ENCODE peak calls at places on chromosomes 6 and 20, in five cellular contexts. One of them, this sample, is unnamed.

GRCh38 chr6:24721461-24722215 is 2.7 kb upstream of the C6orf62 start:
- DNase-seq in sigmoid colon: no peak
- DNase-seq in ascending aorta: no peak
- DNase-seq in PC-3: no peak
- DNase-seq in lung: no peak
- DNase-seq in this sample: peak; percentile 88

GRCh38 chr20:53940883-53941546 is 129.4 kb downstream of the BCAS1 start:
- DNase-seq in sigmoid colon: no peak
- DNase-seq in ascending aorta: no peak
- DNase-seq in PC-3: peak; percentile 91
- DNase-seq in lung: no peak
- DNase-seq in this sample: no peak

GRCh38 chr6:20644667-20645370 is 110.6 kb downstream of the CDKAL1 start:
- DNase-seq in sigmoid colon: no peak
- DNase-seq in ascending aorta: no peak
- DNase-seq in PC-3: no peak
- DNase-seq in lung: no peak
- DNase-seq in this sample: no peak

GRCh38 chr6:47203968-47204611 is 105.6 kb downstream of the TNFRSF21 start:
- DNase-seq in sigmoid colon: no peak
- DNase-seq in ascending aorta: no peak
- DNase-seq in PC-3: no peak
- DNase-seq in lung: no peak
- DNase-seq in this sample: no peak

GRCh38 chr20:49483706-49484101 is 1.2 kb upstream of the KCNB1 start:
- DNase-seq in sigmoid colon: no peak
- DNase-seq in ascending aorta: no peak
- DNase-seq in PC-3: no peak
- DNase-seq in lung: no peak
- DNase-seq in this sample: no peak

GRCh38 chr6:167930300-167930699 is 67.2 kb upstream of the KIF25 start:
- DNase-seq in sigmoid colon: no peak
- DNase-seq in ascending aorta: no peak
- DNase-seq in PC-3: peak; percentile 80
- DNase-seq in lung: no peak
- DNase-seq in this sample: no peak

GRCh38 chr6:24720131-24720603 is 1.2 kb upstream of the C6orf62 start:
- DNase-seq in sigmoid colon: peak; percentile 84
- DNase-seq in ascending aorta: no peak
- DNase-seq in PC-3: peak; percentile 32
- DNase-seq in lung: peak; percentile 61
- DNase-seq in this sample: peak; percentile 12

GRCh38 chr6:26105109-26105730 is 18.0 kb downstream of the HFE start:
- DNase-seq in sigmoid colon: no peak
- DNase-seq in ascending aorta: no peak
- DNase-seq in PC-3: no peak
- DNase-seq in lung: no peak
- DNase-seq in this sample: no peak

GRCh38 chr6:26571592-26572296 is 25.0 kb upstream of the ABT1 start:
- DNase-seq in sigmoid colon: no peak
- DNase-seq in ascending aorta: no peak
- DNase-seq in PC-3: peak; percentile 97
- DNase-seq in lung: no peak
- DNase-seq in this sample: peak; percentile 42

GRCh38 chr20:10430704-10431103 is 3.3 kb downstream of the MKKS start:
- DNase-seq in sigmoid colon: no peak
- DNase-seq in ascending aorta: no peak
- DNase-seq in PC-3: no peak
- DNase-seq in lung: no peak
- DNase-seq in this sample: no peak

GRCh38 chr20:62755817-62756724 is 40.2 kb upstream of the MRGBP start:
- DNase-seq in sigmoid colon: no peak
- DNase-seq in ascending aorta: no peak
- DNase-seq in PC-3: no peak
- DNase-seq in lung: no peak
- DNase-seq in this sample: no peak

GRCh38 chr6:139711714-139712585 is 337.5 kb upstream of the CITED2 start:
- DNase-seq in sigmoid colon: no peak
- DNase-seq in ascending aorta: no peak
- DNase-seq in PC-3: peak; percentile 37
- DNase-seq in lung: no peak
- DNase-seq in this sample: no peak

GRCh38 chr6:152952866-152953509 is 29.9 kb downstream of the FBXO5 start:
- DNase-seq in sigmoid colon: no peak
- DNase-seq in ascending aorta: no peak
- DNase-seq in PC-3: peak; percentile 65
- DNase-seq in lung: no peak
- DNase-seq in this sample: no peak

GRCh38 chr6:149484733-149485700 is at the start of gene ZC3H12D:
- DNase-seq in sigmoid colon: peak; percentile 68
- DNase-seq in ascending aorta: peak; percentile 28
- DNase-seq in PC-3: peak; percentile 47
- DNase-seq in lung: no peak
- DNase-seq in this sample: no peak

GRCh38 chr6:105102186-105102585 is 77.6 kb downstream of the POPDC3 start:
- DNase-seq in sigmoid colon: no peak
- DNase-seq in ascending aorta: no peak
- DNase-seq in PC-3: no peak
- DNase-seq in lung: no peak
- DNase-seq in this sample: no peak

GRCh38 chr6:99334526-99335127 is 14.8 kb downstream of the FAXC start:
- DNase-seq in sigmoid colon: no peak
- DNase-seq in ascending aorta: no peak
- DNase-seq in PC-3: peak; percentile 64
- DNase-seq in lung: no peak
- DNase-seq in this sample: peak; percentile 28

GRCh38 chr6:94562846-94563245 is 1014.5 kb upstream of the MANEA start:
- DNase-seq in sigmoid colon: no peak
- DNase-seq in ascending aorta: no peak
- DNase-seq in PC-3: no peak
- DNase-seq in lung: no peak
- DNase-seq in this sample: no peak

DNA sequence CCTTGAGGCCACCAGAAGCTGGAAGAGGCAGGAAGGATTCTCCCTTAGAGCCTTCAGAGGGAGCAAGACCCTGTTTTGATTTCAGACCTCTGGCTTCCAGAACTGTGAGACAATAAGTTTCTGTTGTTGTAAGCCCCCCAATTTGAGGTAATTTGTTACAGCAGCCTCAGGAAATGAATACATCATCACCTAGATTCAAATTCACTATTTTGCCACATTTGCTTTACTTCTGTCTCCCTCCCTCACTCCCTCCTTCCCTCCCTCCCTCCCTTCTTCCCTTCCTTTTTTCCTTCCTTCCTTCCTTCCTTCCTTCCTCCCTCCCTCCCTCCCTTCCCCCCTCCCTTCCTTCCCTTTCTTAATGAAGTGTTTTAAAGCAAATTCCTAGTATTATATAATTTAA is 58.1 kb upstream of the KIF13A start:
- DNase-seq in sigmoid colon: no peak
- DNase-seq in ascending aorta: no peak
- DNase-seq in PC-3: no peak
- DNase-seq in lung: no peak
- DNase-seq in this sample: no peak
- TF ChIP-seq CTCF in sigmoid colon: no peak
- TF ChIP-seq CTCF in ascending aorta: no peak
- TF ChIP-seq CTCF in PC-3: no peak
- TF ChIP-seq CTCF in lung: no peak
- TF ChIP-seq CTCF in this sample: no peak

GRCh38 chr6:89022747-89023289 is 57.7 kb upstream of the PNRC1 start:
- DNase-seq in sigmoid colon: no peak
- DNase-seq in ascending aorta: no peak
- DNase-seq in PC-3: peak; percentile 55
- DNase-seq in lung: no peak
- DNase-seq in this sample: peak; percentile 39
- H3K4me1 ChIP-seq in sigmoid colon: peaks cover 42% of the 10 kb centered on the region
- H3K4me1 ChIP-seq in ascending aorta: peaks cover 33% of the 10 kb centered on the region
- H3K4me1 ChIP-seq in PC-3: peaks cover 6% of the 10 kb centered on the region
- H3K4me1 ChIP-seq in lung: peaks cover 15% of the 10 kb centered on the region
- H3K4me1 ChIP-seq in this sample: peaks cover 6% of the 10 kb centered on the region

DNA sequence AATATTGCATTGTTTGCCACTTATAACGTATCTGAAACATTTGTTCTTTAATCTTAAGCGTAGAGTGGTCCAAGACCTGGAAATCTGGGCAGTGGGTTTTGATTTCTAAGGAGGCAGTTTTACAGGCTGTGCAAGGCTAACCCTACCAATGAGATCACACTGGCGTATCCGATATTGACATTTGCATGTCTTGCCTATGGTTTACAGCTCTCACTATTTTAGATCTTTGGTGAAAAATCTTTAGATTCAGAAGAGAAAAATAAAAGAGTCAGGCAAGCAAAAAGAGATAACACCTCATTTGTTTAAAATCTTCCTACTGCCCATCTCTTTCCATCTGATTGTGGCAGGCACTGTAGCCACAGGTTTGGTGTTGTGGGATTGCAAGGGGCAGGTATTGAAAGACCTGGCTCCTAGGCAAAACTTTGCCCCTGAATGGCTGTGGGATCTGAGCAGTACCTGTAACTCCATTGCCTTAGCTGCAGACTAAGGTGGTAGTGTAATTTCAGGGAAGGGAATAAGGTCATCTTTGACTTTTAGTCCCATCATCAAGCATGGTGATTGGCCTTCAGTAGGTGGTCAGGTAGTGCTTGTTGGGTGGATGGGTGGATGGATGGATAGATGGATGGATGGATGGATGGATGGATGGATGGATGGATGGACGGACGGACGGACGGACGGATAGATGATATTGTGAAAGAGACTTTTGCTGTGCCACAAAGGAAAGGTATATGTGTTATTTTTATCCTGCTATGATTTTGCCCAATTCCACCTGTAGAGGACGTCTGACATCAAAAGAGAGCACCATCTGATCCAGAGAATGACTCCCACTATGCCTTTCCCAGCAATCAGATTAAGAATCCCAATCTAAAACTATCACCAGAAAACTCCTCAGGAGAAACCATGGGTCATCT is 1.9 kb downstream of the TNFAIP3 start:
- DNase-seq in sigmoid colon: no peak
- DNase-seq in ascending aorta: no peak
- DNase-seq in PC-3: peak; percentile 14
- DNase-seq in lung: no peak
- DNase-seq in this sample: no peak
- H3K4me3 ChIP-seq in sigmoid colon: peak overlapping the region; percentile 88
- H3K4me3 ChIP-seq in ascending aorta: peak overlapping the region; percentile 90
- H3K4me3 ChIP-seq in PC-3: peak overlapping the region; percentile 90
- H3K4me3 ChIP-seq in lung: peak overlapping the region; percentile 27
- H3K4me3 ChIP-seq in this sample: peak overlapping the region; percentile 87

GRCh38 chr6:19472850-19473249 is 364.3 kb upstream of the ID4 start:
- DNase-seq in sigmoid colon: no peak
- DNase-seq in ascending aorta: no peak
- DNase-seq in PC-3: peak; percentile 49
- DNase-seq in lung: no peak
- DNase-seq in this sample: no peak

GRCh38 chr6:19470333-19470732 is 366.8 kb upstream of the ID4 start:
- DNase-seq in sigmoid colon: no peak
- DNase-seq in ascending aorta: no peak
- DNase-seq in PC-3: no peak
- DNase-seq in lung: no peak
- DNase-seq in this sample: no peak

GRCh38 chr6:19477563-19477962 is 359.6 kb upstream of the ID4 start:
- DNase-seq in sigmoid colon: no peak
- DNase-seq in ascending aorta: no peak
- DNase-seq in PC-3: peak; percentile 85
- DNase-seq in lung: no peak
- DNase-seq in this sample: no peak

GRCh38 chr6:19472168-19472567 is 365.0 kb upstream of the ID4 start:
- DNase-seq in sigmoid colon: no peak
- DNase-seq in ascending aorta: no peak
- DNase-seq in PC-3: peak; percentile 99
- DNase-seq in lung: no peak
- DNase-seq in this sample: no peak
- TF ChIP-seq CTCF in sigmoid colon: no peak
- TF ChIP-seq CTCF in ascending aorta: no peak
- TF ChIP-seq CTCF in PC-3: no peak
- TF ChIP-seq CTCF in lung: no peak
- TF ChIP-seq CTCF in this sample: no peak

GRCh38 chr6:144338951-144339681 is 54.0 kb downstream of the UTRN start:
- DNase-seq in sigmoid colon: no peak
- DNase-seq in ascending aorta: no peak
- DNase-seq in PC-3: no peak
- DNase-seq in lung: no peak
- DNase-seq in this sample: no peak
- H3K4me1 ChIP-seq in sigmoid colon: peaks cover 19% of the 10 kb centered on the region
- H3K4me1 ChIP-seq in ascending aorta: peaks cover 36% of the 10 kb centered on the region
- H3K4me1 ChIP-seq in PC-3: peaks cover 20% of the 10 kb centered on the region
- H3K4me1 ChIP-seq in lung: peaks cover 27% of the 10 kb centered on the region
- H3K4me1 ChIP-seq in this sample: no peaks in the 10 kb centered on the region

DNA sequence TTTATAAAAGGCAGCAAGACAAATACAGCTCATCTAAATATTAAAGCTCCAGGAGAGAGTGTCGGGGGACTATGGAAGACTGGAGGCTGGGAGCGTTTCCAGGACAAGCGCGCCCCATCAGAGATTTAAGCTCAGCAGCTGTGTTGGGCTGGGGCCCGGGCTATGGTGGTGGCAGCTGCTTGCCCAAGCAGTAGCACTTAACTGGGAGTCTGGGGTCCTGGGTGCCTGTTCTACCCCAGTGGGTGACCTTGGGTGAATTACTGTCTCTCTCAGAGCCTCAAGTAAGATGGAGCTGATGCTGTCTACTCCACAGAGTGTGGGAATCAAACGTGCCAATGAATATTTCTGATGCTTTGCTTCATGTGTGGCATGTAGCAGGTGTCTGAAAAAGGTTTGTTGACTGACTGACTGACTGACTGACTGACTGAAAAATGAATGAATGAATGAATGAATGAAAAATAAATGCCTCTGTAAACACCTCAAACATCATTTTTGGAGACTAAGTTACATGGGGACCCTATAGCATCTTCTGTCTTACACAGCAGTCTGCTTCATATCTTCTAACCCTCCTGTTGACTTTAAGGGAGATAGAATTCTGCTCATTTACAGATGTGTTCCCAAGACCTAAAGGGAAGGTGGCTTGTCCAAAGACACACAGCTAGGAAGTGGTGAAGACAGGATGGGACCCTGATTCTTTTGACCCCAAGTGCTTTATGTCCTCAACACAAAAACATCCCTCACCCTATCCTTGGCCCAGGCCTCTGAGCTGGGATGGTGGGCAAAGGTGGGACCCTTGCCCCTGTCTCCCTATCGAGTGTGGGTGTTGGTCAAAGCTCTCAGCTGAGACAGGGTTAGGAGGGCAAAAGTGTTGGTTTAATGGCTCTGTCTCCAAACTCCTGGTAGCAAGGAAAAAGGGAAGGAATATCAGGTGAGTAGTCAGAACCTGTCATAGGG is 104.3 kb downstream of the TOX2 start:
- DNase-seq in sigmoid colon: peak; percentile 82
- DNase-seq in ascending aorta: no peak
- DNase-seq in PC-3: no peak
- DNase-seq in lung: no peak
- DNase-seq in this sample: no peak
- H3K4me3 ChIP-seq in sigmoid colon: peak overlapping the region; percentile 13
- H3K4me3 ChIP-seq in ascending aorta: no peak overlapping the region
- H3K4me3 ChIP-seq in PC-3: peak overlapping the region; percentile 42
- H3K4me3 ChIP-seq in lung: no peak overlapping the region
- H3K4me3 ChIP-seq in this sample: no peak overlapping the region

GRCh38 chr20:25668446-25668845 is 28.2 kb downstream of the ZNF337 start:
- DNase-seq in sigmoid colon: no peak
- DNase-seq in ascending aorta: no peak
- DNase-seq in PC-3: no peak
- DNase-seq in lung: no peak
- DNase-seq in this sample: no peak

GRCh38 chr20:25672659-25673058 is 24.0 kb downstream of the ZNF337 start:
- DNase-seq in sigmoid colon: no peak
- DNase-seq in ascending aorta: no peak
- DNase-seq in PC-3: no peak
- DNase-seq in lung: no peak
- DNase-seq in this sample: no peak

GRCh38 chr20:25675161-25675560 is 21.5 kb downstream of the ZNF337 start:
- DNase-seq in sigmoid colon: no peak
- DNase-seq in ascending aorta: no peak
- DNase-seq in PC-3: no peak
- DNase-seq in lung: no peak
- DNase-seq in this sample: no peak

GRCh38 chr20:25669826-25670422 is 26.7 kb downstream of the ZNF337 start:
- DNase-seq in sigmoid colon: no peak
- DNase-seq in ascending aorta: no peak
- DNase-seq in PC-3: peak; percentile 49
- DNase-seq in lung: no peak
- DNase-seq in this sample: no peak
- TF ChIP-seq CTCF in sigmoid colon: no peak
- TF ChIP-seq CTCF in ascending aorta: no peak
- TF ChIP-seq CTCF in PC-3: peak; percentile 42
- TF ChIP-seq CTCF in lung: no peak
- TF ChIP-seq CTCF in this sample: no peak